ENCODE peak calls at places on chromosomes 6 and 20, in five cellular contexts. I is HFFc6; V is effector CD4-positive, alpha-beta T cell; T is T-helper 2 cell; Q is GM19239. F is an unnamed sample.

GRCh38 chr6:38413097-38413800 is 226.5 kb downstream of the BTBD9 start:
- DNase-seq in I (no peak), Q (no peak), T (no peak), V (no peak), F (peak; percentile 42)

GRCh38 chr20:53352727-53353440 is 240.8 kb downstream of the ZNF217 start:
- DNase-seq in T (no peak), V (no peak), Q (no peak), I (no peak), F (no peak)

GRCh38 chr6:7532232-7532631 is 9.2 kb upstream of the DSP start:
- DNase-seq in I (no peak), Q (no peak), T (no peak), V (no peak), F (no peak)

GRCh38 chr6:162777091-162777490 is 49.3 kb downstream of the PACRG start:
- DNase-seq in I (no peak), Q (no peak), T (no peak), V (no peak), F (no peak)

GRCh38 chr20:37243076-37243936 is 18.3 kb downstream of the GHRH start:
- DNase-seq in V (no peak), I (no peak), Q (no peak), T (no peak), F (no peak)

GRCh38 chr6:150029749-150030148 is 4.4 kb upstream of the RAET1L start:
- DNase-seq in I (no peak), T (no peak), V (no peak), Q (no peak), F (no peak)

GRCh38 chr20:33563788-33564187 is 73.9 kb downstream of the CBFA2T2 start:
- DNase-seq in Q (no peak), T (no peak), I (no peak), V (no peak), F (no peak)

GRCh38 chr20:1424336-1424735 is 31.5 kb upstream of the FKBP1A start:
- DNase-seq in V (no peak), Q (no peak), I (no peak), T (no peak), F (no peak)

GRCh38 chr6:29809249-29809648 is 18.4 kb upstream of the HLA-G start:
- DNase-seq in T (no peak), Q (no peak), V (no peak), I (no peak), F (no peak)

GRCh38 chr6:170347091-170347490 is 40.5 kb downstream of the FAM120B start:
- DNase-seq in I (no peak), T (peak; percentile 54), Q (peak; percentile 15), V (no peak), F (no peak)

GRCh38 chr6:105793132-105793531 is 293.0 kb upstream of the PRDM1 start:
- DNase-seq in V (no peak), Q (no peak), T (peak; percentile 78), I (no peak), F (no peak)

GRCh38 chr6:127148511-127148910 is 30.0 kb downstream of the RSPO3 start:
- DNase-seq in T (no peak), Q (no peak), V (no peak), I (no peak), F (peak; percentile 8)